ENCODE peak calls at places on chromosomes 2 and 18, in four cellular contexts. K is cardiac muscle cell; V is CD8-positive, alpha-beta memory T cell; E is BJ. Q is an unnamed sample. For H3K36me3, the result is how much of the 10 kb centered on the place peaks cover.

GRCh38 chr2:206086683-206087350 is 843 bp upstream of the INO80D start:
- DNase-seq in K (peak), V (no peak), E (no peak), Q (no peak)

GRCh38 chr2:208074610-208075356 is 49.5 kb upstream of the PLEKHM3 start:
- DNase-seq in K (no peak), V (no peak), E (no peak), Q (no peak)

GRCh38 chr2:124678043-124678442 is 653.0 kb downstream of the CNTNAP5 start:
- DNase-seq in K (peak), V (no peak), E (no peak), Q (no peak)

GRCh38 chr18:48944634-48945033 is 6.1 kb downstream of the SMAD7 start:
- DNase-seq in K (peak), V (no peak), E (no peak), Q (no peak)

GRCh38 chr2:204313256-204313655 is 232.0 kb upstream of the PARD3B start:
- DNase-seq in K (no peak), V (no peak), E (no peak), Q (no peak)

GRCh38 chr2:47339745-47340541 is 63.0 kb upstream of the MSH2 start:
- DNase-seq in K (peak), V (no peak), E (no peak), Q (no peak)

GRCh38 chr2:120318626-120319025 is 27.3 kb upstream of the INHBB start:
- DNase-seq in K (peak), V (no peak), E (no peak), Q (no peak)

GRCh38 chr2:127176371-127177311 is 43.5 kb downstream of the CYP27C1 start:
- DNase-seq in K (peak), V (no peak), E (peak), Q (no peak)

GRCh38 chr2:31931916-31932315 is 78.9 kb downstream of the MEMO1 start:
- DNase-seq in K (peak), V (no peak), E (no peak), Q (no peak)

GRCh38 chr2:25690058-25690457 is 16.7 kb upstream of the DTNB start:
- DNase-seq in K (peak), V (no peak), E (no peak), Q (no peak)

GRCh38 chr2:232421189-232421785 is 14.6 kb downstream of the ALPG start:
- DNase-seq in K (no peak), V (no peak), E (no peak), Q (no peak)

GRCh38 chr2:102932521-102932920 is 170.7 kb downstream of the TMEM182 start:
- DNase-seq in K (no peak), V (no peak), E (no peak), Q (no peak)

GRCh38 chr2:61178603-61179545 is 16.9 kb downstream of the C2orf74 start:
- DNase-seq in K (peak), V (no peak), E (no peak), Q (no peak)

GRCh38 chr2:50951416-50951815 is 80.5 kb downstream of the NRXN1 start:
- DNase-seq in K (peak), V (no peak), E (no peak), Q (no peak)

GRCh38 chr2:189610700-189611099 is 30.1 kb upstream of the SLC40A1 start:
- DNase-seq in K (no peak), V (no peak), E (no peak), Q (no peak)

GRCh38 chr2:239203443-239204142 is 197.2 kb downstream of the HDAC4 start:
- DNase-seq in K (no peak), V (no peak), E (no peak), Q (no peak)

GRCh38 chr2:187139469-187139868 is 290.5 kb upstream of the ZSWIM2 start:
- DNase-seq in K (no peak), V (no peak), E (no peak), Q (no peak)

GRCh38 chr18:52888014-52888413 is 548.0 kb downstream of the DCC start:
- DNase-seq in K (no peak), V (no peak), E (no peak), Q (no peak)

GRCh38 chr2:73837847-73838585 is 9.3 kb downstream of the STAMBP start:
- DNase-seq in K (no peak), V (no peak), E (no peak), Q (no peak)

GRCh38 chr2:74599676-74600075 is 45.2 kb downstream of the DOK1 start:
- DNase-seq in K (no peak), V (no peak), E (no peak), Q (no peak)

GRCh38 chr2:217737127-217737526 is 265.7 kb downstream of the TNS1 start:
- DNase-seq in K (no peak), V (no peak), E (no peak), Q (no peak)

GRCh38 chr18:13269599-13270011 is 51.0 kb downstream of the LDLRAD4 start:
- DNase-seq in K (peak), V (no peak), E (no peak), Q (no peak)

GRCh38 chr2:232146294-232146693 is 184.8 kb downstream of the DIS3L2 start:
- DNase-seq in K (no peak), V (no peak), E (peak), Q (no peak)

GRCh38 chr2:172947461-172947860 is 128.2 kb upstream of the MAP3K20 start:
- DNase-seq in K (no peak), V (no peak), E (no peak), Q (no peak)

GRCh38 chr2:152403395-152403794 is 68.4 kb downstream of the FMNL2 start:
- DNase-seq in K (no peak), V (no peak), E (no peak), Q (no peak)

GRCh38 chr2:221635949-221636348 is 63.8 kb upstream of the EPHA4 start:
- DNase-seq in K (no peak), V (no peak), E (no peak), Q (no peak)

DNA sequence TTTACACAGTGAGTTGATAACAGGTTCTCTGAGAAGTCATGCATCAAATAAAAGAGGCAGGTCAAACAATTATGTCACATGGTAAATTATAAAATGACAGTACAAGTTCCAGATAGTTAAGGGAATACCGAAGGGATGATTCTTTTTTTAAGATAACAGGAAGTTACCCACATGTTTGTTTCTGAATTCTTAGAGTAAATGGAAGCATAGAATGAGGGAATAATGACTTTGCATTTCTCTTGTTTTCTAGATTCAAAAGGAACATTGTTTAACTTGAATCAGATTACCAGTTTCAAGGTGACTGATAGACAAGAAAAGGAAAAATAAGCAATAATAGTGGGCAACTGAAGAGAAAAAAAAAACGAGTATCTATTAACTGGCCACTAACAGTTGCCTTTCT is 124.5 kb downstream of the MIB1 start:
- DNase-seq in K (no peak), V (no peak), E (no peak), Q (no peak)
- H3K36me3 ChIP-seq in K (under half), V (under half), E (under half), Q (under half)

GRCh38 chr2:86790828-86791561 is at the start of gene CD8A:
- DNase-seq in K (peak), V (peak), E (no peak), Q (peak)
- H3K4me3 ChIP-seq in K (peak), V (peak), E (no peak), Q (peak)

DNA sequence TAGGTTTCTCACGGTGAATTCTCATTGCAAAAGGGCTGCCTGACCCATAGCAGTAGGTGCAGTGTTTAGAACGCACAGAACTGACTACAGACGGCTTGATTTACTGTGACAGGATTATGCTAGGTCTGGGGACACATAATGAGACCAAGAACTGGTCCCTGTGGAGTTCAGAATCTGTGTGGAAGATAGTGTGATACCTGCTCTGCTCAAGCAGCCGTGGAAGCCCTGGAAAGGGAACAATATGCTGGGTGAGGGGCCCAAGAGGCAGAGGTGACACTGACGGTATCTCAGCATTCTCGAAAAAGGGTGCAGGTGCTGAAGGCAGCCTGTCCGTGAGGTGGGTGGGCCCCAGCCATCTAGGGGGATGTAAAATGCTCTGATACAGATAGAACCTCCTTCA is 46.5 kb downstream of the ABCG8 start:
- DNase-seq in K (no peak), V (no peak), E (no peak), Q (no peak)
- H3K36me3 ChIP-seq in K (under half), V (under half), E (under half), Q (under half)

DNA sequence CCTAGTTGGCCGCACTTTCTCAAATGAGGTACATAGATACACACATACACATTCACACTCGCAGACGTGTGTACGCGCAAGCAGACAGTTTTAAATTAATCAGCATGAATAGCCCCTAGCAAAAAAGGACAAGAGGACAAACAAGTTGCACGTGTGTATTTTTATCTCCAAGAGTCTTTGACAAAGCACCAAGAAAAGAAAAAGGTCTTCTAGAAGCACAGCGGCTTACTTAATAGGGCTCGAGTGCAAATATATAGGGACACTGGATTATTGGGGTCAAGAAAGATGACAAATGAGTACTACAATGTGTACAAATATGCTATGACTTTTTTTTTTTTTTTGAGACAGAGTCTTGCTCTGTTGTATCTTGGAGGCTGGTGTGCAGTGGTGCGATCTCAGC is 1.7 kb upstream of the BCL2 start:
- DNase-seq in K (no peak), V (no peak), E (no peak), Q (no peak)
- H3K4me3 ChIP-seq in K (no peak), V (no peak), E (no peak), Q (no peak)

GRCh38 chr2:48452108-48452507 is 77.8 kb upstream of the STON1 start:
- DNase-seq in K (no peak), V (no peak), E (no peak), Q (no peak)
- H3K36me3 ChIP-seq in K (under half), V (under half), E (under half), Q (under half)